ENCODE peak calls at places on chromosomes 5 and 9, in six cellular contexts. S is right lobe of liver, W is gastrocnemius medialis, O is fibroblast of lung, X is Peyer's patch, Z is esophagus squamous epithelium. Q is an unnamed sample.

GRCh38 chr9:76691761-76692313 is 72.4 kb upstream of the PCA3 start:
- DNase-seq in S (no peak), W (no peak), O (no peak), X (no peak), Z (no peak), Q (no peak)

GRCh38 chr5:35246411-35246810 is 16.1 kb upstream of the PRLR start:
- DNase-seq in S (no peak), W (no peak), O (no peak), X (no peak), Z (no peak), Q (peak; percentile 30)

GRCh38 chr9:120532475-120532874 is 47.5 kb downstream of the CDK5RAP2 start:
- DNase-seq in S (peak; percentile 25), W (peak; percentile 88), O (peak; percentile 53), X (peak; percentile 72), Z (no peak), Q (peak; percentile 21)

GRCh38 chr5:161233553-161233952 is 313.0 kb downstream of the GABRB2 start:
- DNase-seq in S (no peak), W (no peak), O (no peak), X (no peak), Z (no peak), Q (no peak)

GRCh38 chr9:37974506-37975173 is 70.7 kb upstream of the SLC25A51 start:
- DNase-seq in S (peak; percentile 12), W (no peak), O (peak; percentile 88), X (no peak), Z (no peak), Q (no peak)

GRCh38 chr5:159905496-159905895 is 10.8 kb upstream of the ADRA1B start:
- DNase-seq in S (no peak), W (no peak), O (peak; percentile 99), X (no peak), Z (no peak), Q (no peak)

GRCh38 chr9:98750396-98751060 is 41.8 kb upstream of the GABBR2 start:
- DNase-seq in S (no peak), W (no peak), O (no peak), X (no peak), Z (no peak), Q (no peak)

GRCh38 chr9:36486933-36487481 is 85.7 kb upstream of the MELK start:
- DNase-seq in S (peak; percentile 67), W (no peak), O (peak; percentile 21), X (peak; percentile 73), Z (no peak), Q (peak; percentile 62)

GRCh38 chr5:150780180-150780692 is 1.7 kb downstream of the SMIM3 start:
- DNase-seq in S (no peak), W (no peak), O (peak; percentile 66), X (no peak), Z (no peak), Q (no peak)

GRCh38 chr9:77543131-77543822 is 104.8 kb downstream of the GNA14 start:
- DNase-seq in S (no peak), W (no peak), O (no peak), X (no peak), Z (no peak), Q (no peak)

GRCh38 chr5:172778223-172778814 is 7.3 kb upstream of the DUSP1 start:
- DNase-seq in S (peak; percentile 70), W (peak; percentile 44), O (peak; percentile 91), X (no peak), Z (no peak), Q (no peak)

GRCh38 chr9:17531642-17532254 is 47.1 kb upstream of the SH3GL2 start:
- DNase-seq in S (no peak), W (no peak), O (peak; percentile 32), X (no peak), Z (no peak), Q (peak; percentile 50)

GRCh38 chr5:28165116-28165515 is 1126.7 kb upstream of the CDH9 start:
- DNase-seq in S (no peak), W (no peak), O (peak; percentile 42), X (no peak), Z (no peak), Q (no peak)

GRCh38 chr9:135602789-135603481 is 36.4 kb downstream of the GLT6D1 start:
- DNase-seq in S (no peak), W (no peak), O (peak; percentile 4), X (peak; percentile 52), Z (no peak), Q (peak; percentile 54)

GRCh38 chr9:7402704-7403389 is 396.7 kb downstream of the DMAC1 start:
- DNase-seq in S (no peak), W (no peak), O (peak; percentile 7), X (no peak), Z (no peak), Q (no peak)

GRCh38 chr5:68344447-68345111 is 129.0 kb downstream of the PIK3R1 start:
- DNase-seq in S (no peak), W (no peak), O (peak; percentile 86), X (no peak), Z (no peak), Q (no peak)

GRCh38 chr9:95370064-95370463 is 52.6 kb upstream of the FANCC start:
- DNase-seq in S (no peak), W (no peak), O (peak; percentile 81), X (no peak), Z (no peak), Q (no peak)

GRCh38 chr9:70484232-70485130 is 70.0 kb upstream of the KLF9 start:
- DNase-seq in S (no peak), W (peak; percentile 56), O (peak; percentile 67), X (no peak), Z (no peak), Q (peak; percentile 3)

GRCh38 chr9:132589148-132590036 is 7.0 kb downstream of the BARHL1 start:
- DNase-seq in S (no peak), W (no peak), O (no peak), X (no peak), Z (no peak), Q (peak; percentile 33)

GRCh38 chr5:16740046-16740445 is 123.2 kb upstream of the RETREG1 start:
- DNase-seq in S (no peak), W (no peak), O (no peak), X (no peak), Z (no peak), Q (no peak)

GRCh38 chr9:115850548-115851304 is 302.9 kb upstream of the PAPPA start:
- DNase-seq in S (no peak), W (no peak), O (peak; percentile 82), X (no peak), Z (no peak), Q (no peak)

GRCh38 chr5:78624011-78624541 is 24.5 kb downstream of the LHFPL2 start:
- DNase-seq in S (no peak), W (no peak), O (peak; percentile 53), X (no peak), Z (no peak), Q (no peak)

GRCh38 chr9:85569988-85570387 is 171.8 kb downstream of the AGTPBP1 start:
- DNase-seq in S (no peak), W (no peak), O (peak; percentile 68), X (no peak), Z (no peak), Q (no peak)

GRCh38 chr5:75277463-75277862 is 40.8 kb upstream of the ANKRD31 start:
- DNase-seq in S (no peak), W (no peak), O (no peak), X (peak; percentile 60), Z (no peak), Q (no peak)

GRCh38 chr5:115535479-115536035 is 9.0 kb downstream of the FEM1C start:
- DNase-seq in S (no peak), W (no peak), O (no peak), X (no peak), Z (no peak), Q (no peak)
- H3K4me1 ChIP-seq in S (no peaks in the 10 kb centered on the region), W (peaks cover 98% of the 10 kb centered on the region), O (peaks cover 4% of the 10 kb centered on the region), X (no peaks in the 10 kb centered on the region), Z (peaks cover 97% of the 10 kb centered on the region), Q (peaks cover 13% of the 10 kb centered on the region)

GRCh38 chr5:119473241-119473640 is 20.9 kb downstream of the HSD17B4 start:
- DNase-seq in S (no peak), W (no peak), O (no peak), X (no peak), Z (no peak), Q (no peak)

GRCh38 chr5:119470105-119470763 is 17.9 kb downstream of the HSD17B4 start:
- DNase-seq in S (no peak), W (no peak), O (no peak), X (no peak), Z (no peak), Q (no peak)

GRCh38 chr5:119470851-119471451 is 18.7 kb downstream of the HSD17B4 start:
- DNase-seq in S (no peak), W (no peak), O (peak; percentile 35), X (no peak), Z (no peak), Q (peak; percentile 52)

GRCh38 chr5:119465640-119466039 is 13.3 kb downstream of the HSD17B4 start:
- DNase-seq in S (no peak), W (no peak), O (no peak), X (no peak), Z (no peak), Q (no peak)

DNA sequence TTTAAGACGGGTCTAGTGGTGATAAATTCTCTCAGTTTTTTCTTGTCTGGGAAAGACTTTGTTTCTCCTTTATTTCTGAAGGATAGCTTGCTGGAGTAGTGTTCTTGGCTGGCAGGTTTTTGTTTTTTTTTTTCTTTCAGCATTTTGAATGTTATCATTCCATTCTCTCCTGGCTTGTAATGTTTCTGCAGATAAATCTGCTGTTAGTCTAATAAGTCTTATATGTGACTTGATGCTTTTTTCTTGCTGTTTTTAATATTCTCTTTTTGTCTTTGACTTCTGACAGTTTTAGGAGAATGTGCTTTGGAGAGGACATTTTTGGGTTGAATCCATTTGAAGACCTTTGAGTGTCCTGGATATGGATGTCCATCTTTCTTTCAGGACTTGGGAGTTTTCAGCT is 16.0 kb downstream of the HSD17B4 start:
- DNase-seq in S (no peak), W (no peak), O (no peak), X (no peak), Z (no peak), Q (no peak)
- H3K4me3 ChIP-seq in S (no peak overlapping the region), W (no peak overlapping the region), O (no peak overlapping the region), X (no peak overlapping the region), Z (no peak overlapping the region), Q (no peak overlapping the region)

DNA sequence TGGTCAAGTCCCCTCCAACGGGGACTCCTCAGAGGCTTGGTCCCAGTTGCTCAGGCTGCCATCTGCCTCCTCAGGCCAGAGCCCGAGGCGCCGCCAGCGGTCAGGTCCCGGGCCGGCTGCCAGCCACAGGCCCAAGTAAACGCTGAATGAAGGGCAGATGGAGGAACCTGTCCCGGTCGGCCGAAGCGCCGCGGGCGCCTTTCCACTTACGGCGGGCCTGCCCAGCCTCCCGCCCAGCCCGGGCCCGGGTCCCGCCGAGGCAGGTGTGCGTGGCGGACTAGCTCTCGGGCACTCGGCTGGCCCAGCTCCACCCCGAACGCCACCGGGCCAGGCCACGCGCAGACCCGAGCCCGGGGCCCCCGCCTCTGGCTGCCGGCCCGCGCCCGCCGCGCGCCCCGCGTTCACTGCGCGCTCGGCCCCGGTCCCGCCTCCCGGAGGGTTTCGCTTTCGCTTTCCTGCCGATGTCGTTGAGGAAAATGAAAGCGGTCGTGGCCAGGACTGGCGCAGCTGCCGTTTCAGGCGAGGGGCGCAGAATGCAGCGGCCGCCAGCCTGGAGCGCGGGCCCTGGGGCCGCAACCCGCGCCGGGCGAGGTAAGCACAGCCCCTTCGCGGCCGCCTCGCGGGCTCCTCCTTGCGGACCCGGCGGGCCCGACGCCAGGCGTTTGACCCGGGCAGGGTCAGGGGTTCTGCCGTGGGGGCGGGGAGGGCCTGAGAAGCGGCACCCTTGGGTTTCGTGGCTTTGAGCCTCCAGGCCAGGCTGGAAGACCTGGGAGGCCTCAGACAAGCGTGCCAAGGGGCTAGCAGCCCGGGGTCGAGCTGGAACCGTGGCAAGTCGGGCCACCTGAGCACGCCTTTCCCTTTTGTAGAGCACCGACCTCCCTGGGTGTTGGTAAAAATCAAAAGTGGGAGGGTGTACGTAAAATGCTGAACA is 41.2 kb downstream of the SLC22A5 start:
- DNase-seq in S (peak; percentile 87), W (peak; percentile 69), O (peak; percentile 83), X (peak; percentile 90), Z (no peak), Q (peak; percentile 94)
- H3K4me1 ChIP-seq in S (peaks cover under 1% of the 10 kb centered on the region), W (peaks cover 61% of the 10 kb centered on the region), O (peaks cover 20% of the 10 kb centered on the region), X (peaks cover 2% of the 10 kb centered on the region), Z (peaks cover 78% of the 10 kb centered on the region), Q (peaks cover 32% of the 10 kb centered on the region)

GRCh38 chr5:270340-270739 is 1.1 kb upstream of the PDCD6 start:
- DNase-seq in S (no peak), W (no peak), O (no peak), X (no peak), Z (no peak), Q (no peak)
- H3K4me3 ChIP-seq in S (no peak overlapping the region), W (no peak overlapping the region), O (peak overlapping the region; percentile 84), X (no peak overlapping the region), Z (no peak overlapping the region), Q (peak overlapping the region; percentile 63)

Q was measured in Caco-2.